ENCODE peak calls at places on chromosomes 11 and 22, in ten cellular contexts. S is GM20000; U is pancreas; J is GM10248; W is breast epithelium; K is OCI-LY7; Y is dorsolateral prefrontal cortex; O is iPS-NIHi11; M is stimulated activated effector memory CD8-positive, alpha-beta T cell treated with anti-CD3 and anti-CD28 coated beads, Interleukin-12 subunit alpha, Interleukin-12 subunit beta, amount 100 ng/mL, for 72 hours; X is HTR-8/SVneo. N is an unnamed sample.

GRCh38 chr11:60251485-60252207 is 8.7 kb upstream of the MS4A4E start:
- DNase-seq in O (peak; percentile 29), X (peak; percentile 3), J (no peak), Y (no peak), U (no peak), K (no peak), W (no peak), S (peak; percentile 38), M (no peak), N (peak; percentile 24)

GRCh38 chr11:11961399-11962028 is 46.9 kb downstream of the DKK3 start:
- DNase-seq in K (no peak), U (no peak), O (no peak), W (no peak), X (no peak), M (no peak), S (no peak), J (no peak), Y (no peak), N (no peak)

GRCh38 chr11:63761870-63762661 is 6.5 kb downstream of the ZFTA start:
- DNase-seq in Y (no peak), X (no peak), U (peak; percentile 55), S (peak; percentile 23), J (no peak), W (no peak), O (peak; percentile 70), M (no peak), K (no peak), N (no peak)

GRCh38 chr22:37425800-37426531 is 1.3 kb downstream of the ELFN2 start:
- DNase-seq in X (no peak), Y (no peak), U (no peak), J (no peak), W (no peak), K (peak; percentile 45), M (no peak), S (no peak), O (peak; percentile 67), N (no peak)

GRCh38 chr11:100929377-100929776 is 200.2 kb downstream of the PGR start:
- DNase-seq in O (no peak), U (no peak), M (no peak), W (no peak), X (no peak), J (peak; percentile 8), Y (no peak), S (peak; percentile 6), K (no peak), N (no peak)

GRCh38 chr11:76321820-76322524 is 59.0 kb downstream of the THAP12 start:
- DNase-seq in X (no peak), U (peak; percentile 81), O (no peak), S (no peak), W (no peak), K (no peak), J (no peak), Y (no peak), M (no peak), N (no peak)

GRCh38 chr22:42692239-42693054 is 28.2 kb downstream of the A4GALT start:
- DNase-seq in J (peak; percentile 64), K (peak; percentile 72), M (no peak), U (no peak), X (no peak), S (peak; percentile 73), Y (no peak), O (no peak), W (no peak), N (no peak)

GRCh38 chr22:17754233-17754925 is 19.9 kb downstream of the BID start:
- DNase-seq in K (peak; percentile 41), W (no peak), X (peak; percentile 45), S (no peak), U (no peak), M (no peak), Y (no peak), J (no peak), O (peak; percentile 50), N (no peak)

GRCh38 chr11:61270354-61271070 is 24.6 kb downstream of the VWCE start:
- DNase-seq in S (peak; percentile 56), U (no peak), W (no peak), Y (no peak), K (no peak), J (peak; percentile 58), O (no peak), X (no peak), M (no peak), N (no peak)

GRCh38 chr11:3939211-3939610 is 83.7 kb downstream of the STIM1 start:
- DNase-seq in Y (no peak), U (no peak), M (no peak), S (no peak), K (no peak), O (no peak), W (no peak), J (no peak), X (no peak), N (no peak)

GRCh38 chr22:40281717-40282116 is 64.6 kb upstream of the ADSL start:
- DNase-seq in S (no peak), J (no peak), Y (no peak), W (peak; percentile 64), O (peak; percentile 46), X (no peak), M (no peak), K (no peak), U (no peak), N (no peak)

GRCh38 chr11:18046116-18046777 is at the start of gene TPH1:
- DNase-seq in O (peak; percentile 88), Y (no peak), U (peak; percentile 83), M (no peak), X (no peak), S (no peak), J (no peak), K (no peak), W (peak; percentile 59), N (no peak)

GRCh38 chr22:26461188-26461810 is 22.3 kb downstream of the HPS4 start:
- DNase-seq in S (peak; percentile 62), X (peak; percentile 36), J (peak; percentile 59), K (peak; percentile 41), W (no peak), U (peak; percentile 82), Y (peak; percentile 69), M (peak; percentile 15), O (peak; percentile 84), N (peak; percentile 18)